ENCODE peak calls at places on chromosome X, in four cellular contexts. One of them, this sample, is unnamed.

GRCh38 chrX:132022115-132022862 is 813 bp upstream of the STK26 start:
- DNase-seq in H7: peak
- DNase-seq in caudate nucleus: no peak
- DNase-seq in stimulated activated CD4-positive, alpha-beta T cell treated with anti-CD3 and anti-CD28 coated beads, Interleukin-2, amount 100 ng/mL, for 48 hours: no peak
- DNase-seq in this sample: no peak

GRCh38 chrX:39736219-39737211 is 361.2 kb downstream of the BCOR start:
- DNase-seq in H7: no peak
- DNase-seq in caudate nucleus: no peak
- DNase-seq in stimulated activated CD4-positive, alpha-beta T cell treated with anti-CD3 and anti-CD28 coated beads, Interleukin-2, amount 100 ng/mL, for 48 hours: no peak
- DNase-seq in this sample: peak

GRCh38 chrX:124045109-124045508 is 83.6 kb downstream of the STAG2 start:
- DNase-seq in caudate nucleus: no peak
- DNase-seq in H7: no peak
- DNase-seq in stimulated activated CD4-positive, alpha-beta T cell treated with anti-CD3 and anti-CD28 coated beads, Interleukin-2, amount 100 ng/mL, for 48 hours: no peak
- DNase-seq in this sample: no peak

GRCh38 chrX:137052641-137053235 is 18.9 kb upstream of the GPR101 start:
- DNase-seq in H7: peak
- DNase-seq in stimulated activated CD4-positive, alpha-beta T cell treated with anti-CD3 and anti-CD28 coated beads, Interleukin-2, amount 100 ng/mL, for 48 hours: no peak
- DNase-seq in caudate nucleus: no peak
- DNase-seq in this sample: no peak

GRCh38 chrX:19875051-19875432 is 12.4 kb downstream of the SH3KBP1 start:
- DNase-seq in stimulated activated CD4-positive, alpha-beta T cell treated with anti-CD3 and anti-CD28 coated beads, Interleukin-2, amount 100 ng/mL, for 48 hours: no peak
- DNase-seq in caudate nucleus: peak
- DNase-seq in H7: no peak
- DNase-seq in this sample: no peak

GRCh38 chrX:106780259-106780658 is 22.2 kb upstream of the TBC1D8B start:
- DNase-seq in H7: no peak
- DNase-seq in caudate nucleus: no peak
- DNase-seq in stimulated activated CD4-positive, alpha-beta T cell treated with anti-CD3 and anti-CD28 coated beads, Interleukin-2, amount 100 ng/mL, for 48 hours: no peak
- DNase-seq in this sample: no peak

GRCh38 chrX:153471663-153472280 is 1.4 kb upstream of the HAUS7 start:
- DNase-seq in stimulated activated CD4-positive, alpha-beta T cell treated with anti-CD3 and anti-CD28 coated beads, Interleukin-2, amount 100 ng/mL, for 48 hours: no peak
- DNase-seq in H7: no peak
- DNase-seq in caudate nucleus: no peak
- DNase-seq in this sample: no peak

GRCh38 chrX:6325437-6325836 is 96.8 kb upstream of the NLGN4X start:
- DNase-seq in caudate nucleus: no peak
- DNase-seq in stimulated activated CD4-positive, alpha-beta T cell treated with anti-CD3 and anti-CD28 coated beads, Interleukin-2, amount 100 ng/mL, for 48 hours: no peak
- DNase-seq in H7: no peak
- DNase-seq in this sample: no peak

GRCh38 chrX:47191331-47191730 is 2.3 kb upstream of the UBA1 start:
- DNase-seq in caudate nucleus: no peak
- DNase-seq in stimulated activated CD4-positive, alpha-beta T cell treated with anti-CD3 and anti-CD28 coated beads, Interleukin-2, amount 100 ng/mL, for 48 hours: peak
- DNase-seq in H7: peak
- DNase-seq in this sample: no peak

GRCh38 chrX:51860679-51861078 is 32.7 kb upstream of the MAGED1 start:
- DNase-seq in caudate nucleus: peak
- DNase-seq in stimulated activated CD4-positive, alpha-beta T cell treated with anti-CD3 and anti-CD28 coated beads, Interleukin-2, amount 100 ng/mL, for 48 hours: no peak
- DNase-seq in H7: peak
- DNase-seq in this sample: no peak

GRCh38 chrX:45379186-45379585 is 178.5 kb upstream of the DIPK2B start:
- DNase-seq in stimulated activated CD4-positive, alpha-beta T cell treated with anti-CD3 and anti-CD28 coated beads, Interleukin-2, amount 100 ng/mL, for 48 hours: no peak
- DNase-seq in caudate nucleus: no peak
- DNase-seq in H7: no peak
- DNase-seq in this sample: no peak

GRCh38 chrX:68830486-68831404 is 1.9 kb downstream of the EFNB1 start:
- DNase-seq in caudate nucleus: no peak
- DNase-seq in H7: peak
- DNase-seq in stimulated activated CD4-positive, alpha-beta T cell treated with anti-CD3 and anti-CD28 coated beads, Interleukin-2, amount 100 ng/mL, for 48 hours: no peak
- DNase-seq in this sample: no peak

GRCh38 chrX:10190367-10190766 is 33.6 kb downstream of the CLCN4 start:
- DNase-seq in stimulated activated CD4-positive, alpha-beta T cell treated with anti-CD3 and anti-CD28 coated beads, Interleukin-2, amount 100 ng/mL, for 48 hours: no peak
- DNase-seq in caudate nucleus: no peak
- DNase-seq in H7: no peak
- DNase-seq in this sample: peak

GRCh38 chrX:6384391-6384790 is 150.5 kb downstream of the VCX3A start:
- DNase-seq in stimulated activated CD4-positive, alpha-beta T cell treated with anti-CD3 and anti-CD28 coated beads, Interleukin-2, amount 100 ng/mL, for 48 hours: no peak
- DNase-seq in caudate nucleus: peak
- DNase-seq in H7: no peak
- DNase-seq in this sample: no peak

GRCh38 chrX:46698691-46699090 is 60.2 kb downstream of the SLC9A7 start:
- DNase-seq in stimulated activated CD4-positive, alpha-beta T cell treated with anti-CD3 and anti-CD28 coated beads, Interleukin-2, amount 100 ng/mL, for 48 hours: no peak
- DNase-seq in H7: no peak
- DNase-seq in caudate nucleus: no peak
- DNase-seq in this sample: no peak

GRCh38 chrX:107773906-107774435 is 1.6 kb downstream of the TSC22D3 start:
- DNase-seq in stimulated activated CD4-positive, alpha-beta T cell treated with anti-CD3 and anti-CD28 coated beads, Interleukin-2, amount 100 ng/mL, for 48 hours: no peak
- DNase-seq in caudate nucleus: no peak
- DNase-seq in H7: no peak
- DNase-seq in this sample: no peak

GRCh38 chrX:112147206-112147605 is 64.6 kb upstream of the TRPC5 start:
- DNase-seq in stimulated activated CD4-positive, alpha-beta T cell treated with anti-CD3 and anti-CD28 coated beads, Interleukin-2, amount 100 ng/mL, for 48 hours: no peak
- DNase-seq in caudate nucleus: no peak
- DNase-seq in H7: peak
- DNase-seq in this sample: no peak

GRCh38 chrX:123959281-123960063 is 2.0 kb upstream of the STAG2 start:
- DNase-seq in caudate nucleus: peak
- DNase-seq in stimulated activated CD4-positive, alpha-beta T cell treated with anti-CD3 and anti-CD28 coated beads, Interleukin-2, amount 100 ng/mL, for 48 hours: peak
- DNase-seq in H7: peak
- DNase-seq in this sample: no peak

GRCh38 chrX:48815266-48815665 is 11.0 kb upstream of the ERAS start:
- DNase-seq in caudate nucleus: no peak
- DNase-seq in H7: no peak
- DNase-seq in stimulated activated CD4-positive, alpha-beta T cell treated with anti-CD3 and anti-CD28 coated beads, Interleukin-2, amount 100 ng/mL, for 48 hours: no peak
- DNase-seq in this sample: no peak

GRCh38 chrX:40573763-40574162 is 7.0 kb upstream of the ATP6AP2 start:
- DNase-seq in stimulated activated CD4-positive, alpha-beta T cell treated with anti-CD3 and anti-CD28 coated beads, Interleukin-2, amount 100 ng/mL, for 48 hours: peak
- DNase-seq in caudate nucleus: no peak
- DNase-seq in H7: no peak
- DNase-seq in this sample: no peak